ENCODE peak calls at places on chromosome X, in nine cellular contexts. G is psoas muscle; U is mesenchymal stem cell; Y is cardiac muscle cell; T is substantia nigra; Z is left ventricle myocardium inferior; A is SJSA1; W is CD4-positive, CD25-positive, alpha-beta regulatory T cell; F is heart left ventricle. P is an unnamed sample.

GRCh38 chrX:136879001-136879667 is 1.4 kb downstream of the RBMX start:
- DNase-seq in G (no peak), U (peak), Y (peak), T (no peak), Z (no peak), A (no peak), W (no peak), F (no peak), P (no peak)

GRCh38 chrX:154399527-154400368 is 1.6 kb downstream of the RPL10 start:
- DNase-seq in G (no peak), U (no peak), Y (peak), T (no peak), Z (no peak), A (no peak), W (peak), F (no peak), P (no peak)

GRCh38 chrX:39627257-39627656 is 470.5 kb downstream of the BCOR start:
- DNase-seq in G (no peak), U (no peak), Y (no peak), T (no peak), Z (peak), A (no peak), W (no peak), F (no peak), P (no peak)

GRCh38 chrX:125826080-125826479 is 340.0 kb downstream of the DCAF12L2 start:
- DNase-seq in G (no peak), U (no peak), Y (no peak), T (no peak), Z (no peak), A (no peak), W (no peak), F (no peak), P (no peak)

GRCh38 chrX:141405486-141405877 is 163.2 kb upstream of the SPANXC start:
- DNase-seq in G (no peak), U (peak), Y (peak), T (no peak), Z (no peak), A (no peak), W (no peak), F (no peak), P (no peak)

GRCh38 chrX:8755116-8755515 is 23.2 kb upstream of the ANOS1 start:
- DNase-seq in G (no peak), U (no peak), Y (no peak), T (no peak), Z (no peak), A (no peak), W (no peak), F (no peak), P (no peak)

GRCh38 chrX:63349307-63349706 is 1.8 kb downstream of the SPIN4 start:
- DNase-seq in G (no peak), U (no peak), Y (peak), T (no peak), Z (no peak), A (no peak), W (no peak), F (no peak), P (no peak)

GRCh38 chrX:45295587-45295986 is 94.9 kb upstream of the DIPK2B start:
- DNase-seq in G (no peak), U (peak), Y (peak), T (no peak), Z (no peak), A (no peak), W (no peak), F (no peak), P (no peak)

GRCh38 chrX:119757979-119758681 is at the start of gene SOWAHD:
- DNase-seq in G (peak), U (peak), Y (no peak), T (no peak), Z (peak), A (no peak), W (peak), F (peak), P (peak)

GRCh38 chrX:123432362-123433150 is 248.5 kb downstream of the GRIA3 start:
- DNase-seq in G (no peak), U (no peak), Y (no peak), T (no peak), Z (no peak), A (no peak), W (no peak), F (no peak), P (no peak)

GRCh38 chrX:34126011-34126410 is 6.1 kb downstream of the FAM47A start:
- DNase-seq in G (no peak), U (no peak), Y (no peak), T (no peak), Z (no peak), A (no peak), W (no peak), F (no peak), P (no peak)

GRCh38 chrX:40945366-40945713 is 139.9 kb upstream of the USP9X start:
- DNase-seq in G (no peak), U (peak), Y (peak), T (no peak), Z (no peak), A (no peak), W (no peak), F (no peak), P (no peak)

GRCh38 chrX:105515561-105515960 is 295.1 kb upstream of the TEX13A start:
- DNase-seq in G (no peak), U (no peak), Y (no peak), T (no peak), Z (no peak), A (no peak), W (no peak), F (no peak), P (no peak)

GRCh38 chrX:53440101-53440500 is 5.9 kb upstream of the HSD17B10 start:
- DNase-seq in G (no peak), U (no peak), Y (no peak), T (no peak), Z (no peak), A (no peak), W (no peak), F (no peak), P (no peak)

GRCh38 chrX:34343001-34343400 is 210.9 kb upstream of the FAM47A start:
- DNase-seq in G (no peak), U (no peak), Y (no peak), T (no peak), Z (no peak), A (no peak), W (no peak), F (no peak), P (no peak)

GRCh38 chrX:70613295-70613694 is 168.7 kb downstream of the DLG3 start:
- DNase-seq in G (no peak), U (peak), Y (peak), T (no peak), Z (no peak), A (peak), W (no peak), F (no peak), P (no peak)

GRCh38 chrX:48800574-48801280 is 1.1 kb upstream of the HDAC6 start:
- DNase-seq in G (no peak), U (no peak), Y (no peak), T (no peak), Z (no peak), A (no peak), W (no peak), F (no peak), P (peak)

GRCh38 chrX:103904301-103904700 is 58.1 kb upstream of the TMSB15B start:
- DNase-seq in G (no peak), U (no peak), Y (no peak), T (no peak), Z (no peak), A (no peak), W (no peak), F (no peak), P (no peak)

GRCh38 chrX:121254336-121254735 is 206.9 kb downstream of the GLUD2 start:
- DNase-seq in G (no peak), U (no peak), Y (peak), T (no peak), Z (no peak), A (no peak), W (no peak), F (no peak), P (no peak)

GRCh38 chrX:47030339-47030738 is 47.9 kb upstream of the RGN start:
- DNase-seq in G (no peak), U (peak), Y (peak), T (no peak), Z (no peak), A (no peak), W (no peak), F (no peak), P (no peak)

GRCh38 chrX:136867096-136867491 is 13.4 kb downstream of the RBMX start:
- DNase-seq in G (no peak), U (no peak), Y (peak), T (no peak), Z (no peak), A (no peak), W (no peak), F (no peak), P (no peak)

GRCh38 chrX:38699116-38699515 is 102.1 kb upstream of the MID1IP1 start:
- DNase-seq in G (no peak), U (no peak), Y (no peak), T (no peak), Z (no peak), A (no peak), W (no peak), F (no peak), P (no peak)

GRCh38 chrX:40908857-40909475 is 173.6 kb upstream of the MED14 start:
- DNase-seq in G (no peak), U (peak), Y (peak), T (no peak), Z (no peak), A (no peak), W (no peak), F (no peak), P (no peak)

GRCh38 chrX:68895339-68896250 is 66.8 kb downstream of the EFNB1 start:
- DNase-seq in G (peak), U (peak), Y (peak), T (no peak), Z (no peak), A (no peak), W (no peak), F (peak), P (peak)

GRCh38 chrX:103415528-103415927 is 39.2 kb downstream of the BEX3 start:
- DNase-seq in G (no peak), U (no peak), Y (no peak), T (no peak), Z (no peak), A (no peak), W (no peak), F (no peak), P (no peak)

GRCh38 chrX:118239471-118239870 is 106.4 kb upstream of the WDR44 start:
- DNase-seq in G (no peak), U (no peak), Y (peak), T (no peak), Z (peak), A (no peak), W (no peak), F (peak), P (no peak)

GRCh38 chrX:38006283-38006682 is at the start of gene SYTL5:
- DNase-seq in G (no peak), U (peak), Y (no peak), T (no peak), Z (no peak), A (no peak), W (no peak), F (no peak), P (no peak)

GRCh38 chrX:23386260-23386659 is 51.6 kb downstream of the PTCHD1 start:
- DNase-seq in G (no peak), U (no peak), Y (no peak), T (no peak), Z (no peak), A (no peak), W (no peak), F (no peak), P (no peak)

GRCh38 chrX:43644124-43644701 is 11.9 kb upstream of the MAOA start:
- DNase-seq in G (no peak), U (peak), Y (peak), T (no peak), Z (no peak), A (peak), W (no peak), F (no peak), P (no peak)

GRCh38 chrX:8803326-8803725 is 2.1 kb upstream of the FAM9A start:
- DNase-seq in G (no peak), U (no peak), Y (no peak), T (no peak), Z (no peak), A (no peak), W (no peak), F (no peak), P (no peak)

GRCh38 chrX:15512401-15512965 is 11.9 kb downstream of the BMX start:
- DNase-seq in G (no peak), U (no peak), Y (no peak), T (no peak), Z (no peak), A (no peak), W (no peak), F (no peak), P (no peak)

GRCh38 chrX:120752431-120753128 is 122.7 kb upstream of the C1GALT1C1 start:
- DNase-seq in G (no peak), U (no peak), Y (no peak), T (no peak), Z (no peak), A (no peak), W (no peak), F (no peak), P (no peak)

GRCh38 chrX:121389976-121390709 is 342.7 kb downstream of the GLUD2 start:
- DNase-seq in G (no peak), U (no peak), Y (no peak), T (no peak), Z (no peak), A (no peak), W (no peak), F (no peak), P (no peak)

GRCh38 chrX:147912093-147912801 is 528 bp downstream of the FMR1 start:
- DNase-seq in G (peak), U (peak), Y (peak), T (no peak), Z (peak), A (peak), W (peak), F (peak), P (peak)

GRCh38 chrX:13794417-13794816 is 22.5 kb downstream of the GPM6B start:
- DNase-seq in G (no peak), U (no peak), Y (no peak), T (no peak), Z (no peak), A (no peak), W (no peak), F (no peak), P (no peak)

GRCh38 chrX:13791145-13791544 is 25.7 kb downstream of the GPM6B start:
- DNase-seq in G (no peak), U (no peak), Y (no peak), T (no peak), Z (no peak), A (no peak), W (no peak), F (no peak), P (no peak)

GRCh38 chrX:13791559-13791958 is 25.3 kb downstream of the GPM6B start:
- DNase-seq in G (no peak), U (no peak), Y (no peak), T (no peak), Z (no peak), A (no peak), W (no peak), F (no peak), P (no peak)

GRCh38 chrX:13793897-13794296 is 23.0 kb downstream of the GPM6B start:
- DNase-seq in G (no peak), U (no peak), Y (no peak), T (no peak), Z (no peak), A (no peak), W (no peak), F (no peak), P (no peak)

DNA sequence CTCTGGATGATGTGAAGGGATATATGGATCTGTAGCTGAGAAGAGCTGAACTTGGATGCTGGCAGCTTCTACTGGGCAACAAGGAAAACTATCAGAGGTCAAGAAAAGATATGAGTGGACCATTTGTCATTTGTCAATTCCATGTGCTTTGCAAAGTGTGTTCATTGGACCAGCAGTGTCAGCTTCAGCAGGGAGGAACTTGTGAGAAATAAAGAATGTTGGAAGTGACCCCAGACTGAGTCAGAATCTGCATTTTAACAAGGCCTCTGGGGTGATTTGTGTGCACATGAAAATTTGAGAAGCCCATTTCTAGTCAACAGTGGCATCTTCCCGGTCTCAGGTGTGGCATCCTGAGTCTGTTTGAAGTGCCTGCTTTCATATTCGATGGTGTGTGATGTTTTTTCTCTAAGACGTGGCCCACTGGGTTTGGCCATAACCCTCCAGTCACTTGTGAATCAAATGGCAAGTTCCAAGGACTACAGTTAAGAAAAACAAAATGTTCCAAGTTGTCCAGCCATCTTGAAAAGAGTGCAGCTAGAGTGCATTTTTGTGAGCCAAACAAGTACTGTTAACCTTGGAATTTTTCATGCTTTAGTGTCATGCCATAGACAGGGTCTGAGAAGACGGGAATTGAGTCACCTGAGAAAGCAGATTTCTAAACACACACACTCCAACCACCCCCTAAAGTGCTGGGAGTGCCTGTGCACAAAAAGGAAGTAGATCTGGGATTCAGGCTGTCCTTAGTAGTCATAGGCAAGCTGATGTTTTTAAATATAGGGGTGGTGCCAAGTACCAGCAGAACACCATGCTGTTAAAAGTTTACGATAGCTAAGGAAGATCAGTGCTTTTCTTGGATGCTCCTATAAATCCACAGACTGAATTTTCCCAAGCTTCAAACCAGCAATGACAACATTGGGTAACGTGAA is 26.4 kb downstream of the GPM6B start:
- DNase-seq in G (no peak), U (no peak), Y (no peak), T (no peak), Z (no peak), A (no peak), W (no peak), F (no peak), P (no peak)
- H3K27ac ChIP-seq in G (no peak), U (no peak), Y (no peak), T (peak), Z (peak), A (no peak), W (no peak), F (no peak), P (peak)

GRCh38 chrX:6708676-6709075 is 173.8 kb upstream of the VCX3A start:
- DNase-seq in G (no peak), U (no peak), Y (no peak), T (no peak), Z (no peak), A (no peak), W (no peak), F (no peak), P (no peak)

GRCh38 chrX:6707497-6707896 is 172.6 kb upstream of the VCX3A start:
- DNase-seq in G (no peak), U (no peak), Y (no peak), T (no peak), Z (no peak), A (no peak), W (no peak), F (no peak), P (no peak)

GRCh38 chrX:6708041-6708440 is 173.1 kb upstream of the VCX3A start:
- DNase-seq in G (no peak), U (no peak), Y (no peak), T (no peak), Z (no peak), A (no peak), W (no peak), F (no peak), P (no peak)
- H3K27ac ChIP-seq in G (no peak), U (no peak), Y (no peak), T (no peak), Z (no peak), A (peak), W (no peak), F (no peak), P (no peak)

DNA sequence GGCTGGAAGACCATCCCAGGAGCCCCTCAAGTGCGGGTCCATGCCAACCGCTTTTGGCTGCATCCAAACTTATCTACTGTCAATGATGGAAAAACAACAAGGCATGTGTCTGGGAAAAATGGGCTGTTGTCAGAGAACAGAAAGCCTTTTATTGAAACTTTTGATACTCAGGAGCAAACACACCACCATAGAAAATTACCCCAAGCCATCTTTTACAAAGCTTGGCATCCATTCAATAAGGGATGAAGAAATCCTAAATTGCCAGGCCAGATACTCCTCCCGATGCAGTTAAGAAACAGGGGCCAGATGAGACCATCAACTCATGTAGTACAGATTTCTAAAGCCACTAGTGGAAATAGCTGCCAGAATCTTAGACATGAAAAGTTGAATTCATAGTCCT is 145.3 kb upstream of the MAP3K15 start:
- DNase-seq in G (no peak), U (no peak), Y (peak), T (no peak), Z (no peak), A (no peak), W (no peak), F (no peak), P (no peak)
- H3K27ac ChIP-seq in G (no peak), U (no peak), Y (no peak), T (peak), Z (no peak), A (no peak), W (no peak), F (no peak), P (no peak)

DNA sequence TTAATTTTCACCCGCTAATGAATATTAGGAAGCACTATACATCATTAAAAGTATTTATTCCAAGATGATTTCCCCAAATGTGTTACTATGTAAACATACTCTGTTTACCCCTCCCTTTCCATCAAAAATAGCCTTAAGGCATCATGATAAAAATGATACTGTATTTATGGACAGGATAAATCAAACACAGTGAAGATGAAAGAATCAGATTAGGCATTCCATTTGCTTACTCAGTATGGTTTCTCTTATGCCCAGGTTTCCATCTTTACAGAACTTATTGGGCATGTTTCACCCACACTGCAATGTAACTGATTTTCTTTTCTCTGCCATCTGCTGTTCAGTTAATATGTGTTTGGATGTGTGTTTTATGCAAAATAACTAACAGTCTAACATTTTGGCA is 445.1 kb downstream of the RPA4 start:
- DNase-seq in G (no peak), U (no peak), Y (no peak), T (no peak), Z (no peak), A (no peak), W (no peak), F (no peak), P (no peak)
- H3K27ac ChIP-seq in G (no peak), U (no peak), Y (no peak), T (no peak), Z (no peak), A (no peak), W (no peak), F (no peak), P (no peak)